ENCODE peak calls at places on chromosomes 16 and 17, in nine cellular contexts. I, Y, P, H, N, S, R, Z and T are unnamed samples. For H3K36me3 and H3K27me3, the result is how much of the 10 kb centered on the place peaks cover.

GRCh38 chr17:62852195-62852594 is 44.1 kb upstream of the MARCHF10 start:
- DNase-seq in I (no peak), Y (no peak), P (no peak), H (no peak), N (no peak), S (no peak), R (no peak), Z (peak), T (no peak)

GRCh38 chr17:63843387-63844292 is 1.2 kb upstream of the SMARCD2 start:
- DNase-seq in I (no peak), Y (no peak), P (peak), H (peak), N (peak), S (no peak), R (peak), Z (peak), T (no peak)

GRCh38 chr17:81481011-81481799 is 31.4 kb downstream of the ACTG1 start:
- DNase-seq in I (no peak), Y (peak), P (peak), H (no peak), N (peak), S (no peak), R (peak), Z (no peak), T (no peak)

GRCh38 chr16:86396918-86397317 is 113.4 kb upstream of the FOXF1 start:
- DNase-seq in I (peak), Y (no peak), P (no peak), H (peak), N (no peak), S (peak), R (peak), Z (peak), T (no peak)

GRCh38 chr17:65430209-65430833 is 131.1 kb downstream of the AXIN2 start:
- DNase-seq in I (no peak), Y (no peak), P (no peak), H (no peak), N (no peak), S (no peak), R (no peak), Z (no peak), T (no peak)

GRCh38 chr17:13626703-13627102 is 25.0 kb upstream of the HS3ST3A1 start:
- DNase-seq in I (peak), Y (no peak), P (no peak), H (peak), N (no peak), S (no peak), R (no peak), Z (no peak), T (no peak)

GRCh38 chr16:67652578-67653130 is 7.4 kb downstream of the ACD start:
- DNase-seq in I (no peak), Y (peak), P (no peak), H (peak), N (no peak), S (peak), R (peak), Z (no peak), T (no peak)

GRCh38 chr17:78130439-78131101 is at the start of gene TMC8:
- DNase-seq in I (no peak), Y (no peak), P (no peak), H (no peak), N (no peak), S (no peak), R (no peak), Z (no peak), T (no peak)

GRCh38 chr17:14143678-14144077 is 74.4 kb downstream of the COX10 start:
- DNase-seq in I (no peak), Y (no peak), P (no peak), H (peak), N (no peak), S (no peak), R (no peak), Z (no peak), T (no peak)

GRCh38 chr16:78098087-78098486 is 1.4 kb upstream of the WWOX start:
- DNase-seq in I (no peak), Y (no peak), P (no peak), H (no peak), N (no peak), S (no peak), R (no peak), Z (no peak), T (no peak)

GRCh38 chr17:15882058-15882720 is 62.7 kb upstream of the ADORA2B start:
- DNase-seq in I (no peak), Y (peak), P (no peak), H (no peak), N (peak), S (no peak), R (no peak), Z (no peak), T (no peak)

GRCh38 chr17:17060930-17061329 is 18.7 kb downstream of the MPRIP start:
- DNase-seq in I (no peak), Y (no peak), P (no peak), H (no peak), N (no peak), S (no peak), R (no peak), Z (no peak), T (no peak)

GRCh38 chr17:81097943-81098308 is 63.0 kb downstream of the BAIAP2 start:
- DNase-seq in I (no peak), Y (no peak), P (no peak), H (peak), N (no peak), S (no peak), R (peak), Z (peak), T (no peak)

GRCh38 chr17:41304091-41304490 is 1.4 kb upstream of the KRTAP29-1 start:
- DNase-seq in I (no peak), Y (no peak), P (no peak), H (no peak), N (no peak), S (no peak), R (no peak), Z (no peak), T (no peak)

GRCh38 chr16:2712063-2712441 is 8.0 kb downstream of the PRSS27 start:
- DNase-seq in I (no peak), Y (no peak), P (no peak), H (no peak), N (no peak), S (no peak), R (no peak), Z (no peak), T (no peak)

GRCh38 chr17:17146791-17147406 is 59.2 kb downstream of the PLD6 start:
- DNase-seq in I (no peak), Y (peak), P (no peak), H (no peak), N (no peak), S (peak), R (peak), Z (no peak), T (no peak)

GRCh38 chr17:7173687-7174602 is 5.2 kb downstream of the ASGR1 start:
- DNase-seq in I (no peak), Y (no peak), P (peak), H (no peak), N (no peak), S (no peak), R (peak), Z (no peak), T (no peak)

GRCh38 chr17:33291248-33292183 is 1.6 kb downstream of the ASIC2 start:
- DNase-seq in I (no peak), Y (peak), P (peak), H (peak), N (peak), S (peak), R (peak), Z (no peak), T (no peak)

GRCh38 chr17:41540921-41541625 is 13.0 kb upstream of the KRT19 start:
- DNase-seq in I (no peak), Y (peak), P (no peak), H (peak), N (no peak), S (no peak), R (peak), Z (no peak), T (no peak)

GRCh38 chr16:12784076-12784475 is 19.6 kb downstream of the CPPED1 start:
- DNase-seq in I (no peak), Y (no peak), P (no peak), H (no peak), N (no peak), S (no peak), R (no peak), Z (no peak), T (no peak)

GRCh38 chr17:8210761-8211458 is 535 bp upstream of the AURKB start:
- DNase-seq in I (no peak), Y (no peak), P (no peak), H (no peak), N (peak), S (no peak), R (no peak), Z (peak), T (no peak)
- H3K36me3 ChIP-seq in I (under half), Y (under half), P (under half), H (under half), N (under half), S (under half), R (under half), Z (under half), T (under half)

GRCh38 chr17:36055921-36056320 is 8.2 kb upstream of the CCL18 start:
- DNase-seq in I (no peak), Y (no peak), P (no peak), H (no peak), N (no peak), S (no peak), R (no peak), Z (no peak), T (no peak)

GRCh38 chr17:36059455-36059854 is 4.6 kb upstream of the CCL18 start:
- DNase-seq in I (no peak), Y (no peak), P (no peak), H (no peak), N (no peak), S (no peak), R (no peak), Z (no peak), T (no peak)

DNA sequence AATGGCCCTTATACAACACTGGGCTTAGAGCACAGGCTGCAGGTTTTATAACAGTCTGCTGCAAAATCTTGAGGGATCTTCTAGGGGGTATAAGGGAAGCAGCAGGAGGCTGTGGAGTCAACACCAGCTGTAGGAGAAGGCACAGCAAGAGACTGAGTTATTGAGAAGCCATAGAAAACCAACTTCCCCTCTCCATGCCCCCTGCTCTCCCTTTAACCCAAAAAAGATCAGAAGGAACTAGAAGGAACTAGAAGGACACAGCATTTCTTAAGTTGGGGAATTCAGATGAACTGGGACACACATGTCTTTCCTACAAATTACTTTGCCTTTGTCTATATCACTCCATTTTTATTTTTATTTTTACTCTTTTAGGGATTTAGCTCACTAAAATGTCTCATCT is 6.2 kb upstream of the CCL18 start:
- DNase-seq in I (no peak), Y (no peak), P (no peak), H (no peak), N (no peak), S (no peak), R (no peak), Z (no peak), T (no peak)
- H3K4me3 ChIP-seq in I (no peak), Y (no peak), P (no peak), H (no peak), N (no peak), S (no peak), R (no peak), Z (no peak), T (no peak)

GRCh38 chr17:34547453-34548063 is 31.8 kb upstream of the TMEM132E start:
- DNase-seq in I (no peak), Y (peak), P (no peak), H (no peak), N (no peak), S (no peak), R (no peak), Z (no peak), T (no peak)
- H3K27me3 ChIP-seq in I (under half), Y (under half), P (under half), H (under half), N (under half), S (under half), R (under half), Z (under half), T (under half)

GRCh38 chr17:18208092-18208491 is 17.3 kb upstream of the LLGL1 start:
- DNase-seq in I (no peak), Y (no peak), P (no peak), H (no peak), N (no peak), S (no peak), R (no peak), Z (no peak), T (no peak)
- H3K36me3 ChIP-seq in I (under half), Y (half or more), P (under half), H (under half), N (under half), S (under half), R (under half), Z (half or more), T (under half)

DNA sequence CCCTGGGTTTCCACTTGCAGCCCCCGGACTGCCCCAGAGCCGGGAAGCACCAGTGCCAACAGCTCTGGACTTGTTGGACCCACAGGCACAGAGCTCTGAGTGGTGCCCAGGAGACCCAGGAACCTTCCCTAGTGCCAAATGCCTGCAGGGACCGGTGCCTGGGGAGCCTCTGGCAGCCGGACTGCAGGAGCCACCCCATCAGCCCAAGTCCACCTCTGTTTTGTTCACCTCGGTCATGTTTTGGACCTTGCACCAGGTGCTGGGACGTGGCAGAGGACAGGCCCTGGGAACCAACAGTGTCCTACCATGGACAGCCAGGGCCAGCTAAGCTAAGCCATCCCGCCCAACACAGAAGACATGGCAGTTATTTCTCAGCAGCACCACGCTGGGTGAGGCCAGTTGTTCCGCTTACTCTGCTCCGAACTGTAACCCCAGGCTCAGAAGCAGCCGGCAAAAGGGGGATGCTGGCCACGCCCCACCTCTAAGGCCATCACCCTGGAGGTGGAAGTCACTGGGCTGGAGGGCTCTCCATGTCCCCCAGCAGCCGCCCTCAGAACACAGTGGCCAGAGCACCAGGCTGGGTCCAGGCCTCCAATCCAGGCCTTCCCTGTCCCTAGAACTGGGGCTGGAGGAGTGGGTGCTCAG is 79.8 kb downstream of the AMFR start:
- DNase-seq in I (no peak), Y (no peak), P (no peak), H (no peak), N (no peak), S (no peak), R (no peak), Z (no peak), T (no peak)
- H3K4me3 ChIP-seq in I (no peak), Y (no peak), P (no peak), H (no peak), N (no peak), S (no peak), R (no peak), Z (no peak), T (no peak)

GRCh38 chr17:79927136-79927661 is 88.0 kb upstream of the CBX4 start:
- DNase-seq in I (no peak), Y (no peak), P (no peak), H (no peak), N (no peak), S (no peak), R (peak), Z (no peak), T (no peak)

GRCh38 chr17:79924639-79924976 is 85.4 kb upstream of the CBX4 start:
- DNase-seq in I (no peak), Y (no peak), P (no peak), H (no peak), N (no peak), S (no peak), R (no peak), Z (no peak), T (no peak)

GRCh38 chr17:79926308-79927135 is 87.3 kb upstream of the CBX4 start:
- DNase-seq in I (no peak), Y (no peak), P (peak), H (no peak), N (no peak), S (no peak), R (no peak), Z (no peak), T (no peak)

GRCh38 chr17:79925242-79925957 is 86.2 kb upstream of the CBX4 start:
- DNase-seq in I (no peak), Y (no peak), P (peak), H (no peak), N (peak), S (peak), R (no peak), Z (no peak), T (no peak)

DNA sequence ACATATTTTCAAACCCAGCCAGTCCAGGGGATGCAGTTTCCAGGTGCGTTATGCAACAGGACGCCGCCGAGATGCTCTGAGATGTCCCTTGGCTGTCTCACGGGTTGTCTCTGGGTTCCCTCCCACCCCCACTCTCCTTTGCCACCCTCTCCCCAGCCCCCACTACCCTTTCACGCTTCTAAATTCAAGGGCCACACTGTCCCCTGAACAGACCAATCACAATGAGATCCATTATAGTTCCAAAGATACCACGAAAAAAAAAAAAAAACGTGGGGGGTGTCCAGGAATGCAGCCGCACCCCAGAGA is 86.7 kb upstream of the CBX4 start:
- DNase-seq in I (no peak), Y (no peak), P (peak), H (no peak), N (no peak), S (no peak), R (no peak), Z (no peak), T (no peak)
- H3K27me3 ChIP-seq in I (under half), Y (under half), P (under half), H (under half), N (under half), S (under half), R (under half), Z (under half), T (half or more)

GRCh38 chr17:5422505-5422904 is 2.5 kb downstream of the RPAIN start:
- DNase-seq in I (no peak), Y (no peak), P (no peak), H (peak), N (no peak), S (no peak), R (no peak), Z (no peak), T (peak)

GRCh38 chr17:5418858-5419355 is 555 bp downstream of the NUP88 start:
- DNase-seq in I (no peak), Y (no peak), P (peak), H (peak), N (no peak), S (peak), R (peak), Z (no peak), T (peak)

GRCh38 chr17:5416886-5417285 is 2.6 kb downstream of the NUP88 start:
- DNase-seq in I (no peak), Y (no peak), P (no peak), H (peak), N (no peak), S (no peak), R (peak), Z (no peak), T (no peak)

GRCh38 chr17:5419356-5419958 is at the start of gene NUP88:
- DNase-seq in I (peak), Y (peak), P (peak), H (peak), N (peak), S (peak), R (peak), Z (peak), T (peak)

GRCh38 chr17:5419959-5420653 is at the start of gene RPAIN:
- DNase-seq in I (no peak), Y (peak), P (peak), H (no peak), N (peak), S (peak), R (peak), Z (peak), T (peak)
- H3K36me3 ChIP-seq in I (under half), Y (half or more), P (under half), H (under half), N (under half), S (under half), R (under half), Z (half or more), T (under half)

GRCh38 chr16:88303890-88304819 is 78.6 kb upstream of the ZNF469 start:
- DNase-seq in I (peak), Y (no peak), P (peak), H (peak), N (peak), S (no peak), R (peak), Z (peak), T (peak)

GRCh38 chr16:88305176-88305575 is 77.6 kb upstream of the ZNF469 start:
- DNase-seq in I (no peak), Y (no peak), P (no peak), H (no peak), N (no peak), S (no peak), R (no peak), Z (no peak), T (no peak)

GRCh38 chr16:88308441-88309173 is 74.2 kb upstream of the ZNF469 start:
- DNase-seq in I (no peak), Y (no peak), P (no peak), H (no peak), N (no peak), S (no peak), R (no peak), Z (no peak), T (no peak)

GRCh38 chr16:88306860-88307545 is 75.8 kb upstream of the ZNF469 start:
- DNase-seq in I (peak), Y (no peak), P (peak), H (peak), N (peak), S (no peak), R (peak), Z (peak), T (peak)

DNA sequence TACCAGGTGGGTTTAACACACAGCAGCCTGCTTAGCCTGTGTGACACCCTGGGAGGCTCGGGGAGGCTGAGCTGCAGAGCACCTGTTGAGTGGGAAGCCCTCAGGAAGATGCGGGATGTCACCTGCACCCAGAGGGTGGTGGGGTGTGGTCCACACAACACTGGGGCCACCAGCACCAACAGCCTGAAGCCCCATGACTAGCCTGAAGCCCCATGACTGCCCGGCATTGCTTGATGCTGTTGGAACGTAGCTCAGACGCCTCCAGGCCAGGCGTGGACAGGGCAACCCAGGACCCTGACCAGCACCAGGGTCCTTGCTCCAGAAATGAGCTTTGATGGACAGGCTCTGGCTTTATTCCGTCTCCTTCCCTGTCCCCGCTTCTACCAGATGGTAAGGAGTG is 76.3 kb upstream of the ZNF469 start:
- DNase-seq in I (no peak), Y (no peak), P (no peak), H (no peak), N (no peak), S (no peak), R (no peak), Z (no peak), T (no peak)
- H3K4me3 ChIP-seq in I (no peak), Y (no peak), P (no peak), H (no peak), N (no peak), S (no peak), R (no peak), Z (no peak), T (no peak)